ENCODE peak calls at places on chromosomes 7 and 10, in five cellular contexts. L, P, X, O and K are unnamed samples.

GRCh38 chr10:22253578-22253882 is 35.7 kb upstream of the EBLN1 start:
- DNase-seq in P (no peak), X (no peak), L (peak), O (no peak), K (no peak)

GRCh38 chr10:101441539-101442455 is 87.8 kb downstream of the BTRC start:
- DNase-seq in L (peak), P (peak), O (peak), X (no peak), K (no peak)

GRCh38 chr7:2567663-2568238 is 9.0 kb downstream of the IQCE start:
- DNase-seq in P (peak), L (peak), O (peak), X (no peak), K (peak)

GRCh38 chr10:84205049-84205852 is 10.9 kb downstream of the CDHR1 start:
- DNase-seq in X (peak), O (peak), L (peak), P (peak), K (peak)

GRCh38 chr7:71754828-71755227 is 622.9 kb downstream of the GALNT17 start:
- DNase-seq in P (no peak), L (no peak), O (no peak), X (no peak), K (no peak)

GRCh38 chr10:36416513-36416912 is 708.9 kb upstream of the ANKRD30A start:
- DNase-seq in L (no peak), O (no peak), P (no peak), X (no peak), K (no peak)

GRCh38 chr7:625376-625971 is 101.0 kb upstream of the DNAAF5 start:
- DNase-seq in P (no peak), L (no peak), X (no peak), O (no peak), K (no peak)

GRCh38 chr10:79451046-79451699 is 5.7 kb upstream of the ZCCHC24 start:
- DNase-seq in X (no peak), P (no peak), L (no peak), O (no peak), K (no peak)

GRCh38 chr10:91909178-91909677 is at the start of gene FGFBP3:
- DNase-seq in X (no peak), O (peak), P (peak), L (peak), K (no peak)

GRCh38 chr10:131620904-131621303 is 279.9 kb upstream of the PPP2R2D start:
- DNase-seq in X (no peak), O (no peak), P (no peak), L (no peak), K (no peak)

GRCh38 chr7:29299986-29300609 is 105.5 kb downstream of the CHN2 start:
- DNase-seq in X (no peak), O (no peak), P (no peak), L (no peak), K (no peak)

GRCh38 chr10:3363316-3364070 is 190.9 kb upstream of the PITRM1 start:
- DNase-seq in P (no peak), L (no peak), X (no peak), O (no peak), K (no peak)

GRCh38 chr7:46091071-46091470 is 170.0 kb upstream of the IGFBP3 start:
- DNase-seq in P (no peak), O (no peak), X (no peak), L (no peak), K (no peak)

DNA sequence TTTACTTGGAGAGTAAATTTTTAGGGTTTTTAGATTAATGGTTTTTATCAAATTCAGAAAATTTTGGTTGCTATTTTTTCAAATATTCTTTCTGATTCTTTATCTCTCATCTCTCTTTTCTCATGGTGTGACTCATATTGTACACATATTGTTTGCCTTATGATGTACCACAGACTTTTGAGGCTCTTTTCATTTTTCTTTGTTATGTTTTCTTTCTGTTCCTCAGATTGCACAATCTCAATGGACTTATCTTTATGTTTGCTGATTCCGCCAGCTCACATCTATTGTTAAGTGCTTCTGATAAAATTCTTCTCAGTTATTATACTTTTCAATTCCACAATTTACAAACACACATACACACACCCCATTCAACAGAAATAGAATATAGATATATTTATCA is 168.2 kb upstream of the IGFBP3 start:
- DNase-seq in L (no peak), O (no peak), X (no peak), P (no peak), K (no peak)
- TF ChIP-seq ATF2 in L (no peak), O (no peak), X (no peak), P (no peak), K (no peak)

GRCh38 chr10:112446855-112447691 is at the start of the genes VTI1A and ZDHHC6:
- DNase-seq in X (peak), O (peak), L (peak), P (peak), K (peak)

GRCh38 chr10:112448903-112449302 is 1.9 kb downstream of the VTI1A start:
- DNase-seq in L (no peak), P (no peak), X (no peak), O (no peak), K (no peak)

GRCh38 chr10:112441520-112441919 is 5.2 kb downstream of the ZDHHC6 start:
- DNase-seq in X (no peak), P (no peak), O (no peak), L (no peak), K (no peak)

GRCh38 chr10:112442063-112442462 is 4.7 kb downstream of the ZDHHC6 start:
- DNase-seq in L (no peak), O (no peak), P (no peak), X (no peak), K (no peak)

DNA sequence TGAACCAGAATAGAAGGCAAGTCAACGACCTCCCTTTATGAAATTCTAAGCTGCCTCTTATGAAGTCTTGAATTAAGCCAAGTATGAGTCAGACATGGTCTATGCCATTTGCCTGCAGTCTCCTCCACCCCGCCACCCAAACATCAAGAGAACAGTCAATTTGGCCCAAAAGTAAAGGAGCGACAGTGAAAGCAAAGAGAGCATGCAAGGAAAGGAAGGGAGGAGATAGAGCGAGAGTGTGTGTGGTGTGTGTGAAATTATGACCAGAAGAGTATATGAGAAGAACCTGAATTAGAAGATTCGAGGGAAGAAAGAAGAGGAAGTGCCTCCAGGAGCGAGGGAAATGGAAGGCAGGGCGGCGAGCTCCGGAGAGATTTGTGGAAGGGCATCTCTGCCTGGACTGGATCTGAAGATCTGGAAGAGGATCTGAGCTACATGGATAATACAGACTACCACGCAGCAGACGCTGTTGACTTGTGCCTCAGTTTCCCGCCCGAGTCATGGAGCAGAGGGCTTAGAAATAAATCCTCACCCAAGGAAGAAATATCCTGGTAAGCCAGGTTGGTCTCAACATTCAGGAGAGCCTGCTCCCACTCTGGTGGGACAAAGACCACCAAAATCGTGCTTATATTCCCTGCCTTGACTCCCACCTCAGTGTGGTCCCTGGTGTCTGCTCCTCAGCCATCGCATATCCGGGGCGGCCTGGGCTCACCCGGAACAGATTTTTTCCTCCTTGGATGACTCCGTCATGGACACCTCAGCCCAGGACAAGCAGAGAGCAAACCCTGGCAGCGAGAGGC is 459 bp downstream of the ZDHHC6 start:
- DNase-seq in L (no peak), O (no peak), P (peak), X (no peak), K (no peak)
- TF ChIP-seq ATF2 in L (no peak), O (no peak), P (no peak), X (no peak), K (no peak)

DNA sequence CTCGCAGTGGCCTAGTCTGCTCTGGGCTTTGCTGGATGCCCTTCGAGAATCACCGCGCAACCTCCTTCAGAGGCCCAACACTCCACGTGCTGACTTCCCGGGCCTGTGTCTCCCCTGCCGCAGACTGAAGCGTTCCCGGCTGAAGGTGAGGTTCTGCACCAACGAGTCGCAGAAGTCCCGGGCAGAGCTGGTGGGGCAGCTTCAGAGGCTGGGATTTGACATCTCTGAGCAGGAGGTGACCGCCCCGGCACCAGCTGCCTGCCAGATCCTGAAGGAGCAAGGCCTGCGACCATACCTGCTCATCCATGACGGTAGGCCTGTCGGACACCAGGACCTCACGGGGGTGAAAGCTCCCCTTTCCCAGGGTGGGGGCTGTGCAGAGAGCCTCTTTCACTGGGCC is 22.4 kb downstream of the LHPP start:
- DNase-seq in X (no peak), O (no peak), L (no peak), P (no peak), K (no peak)
- TF ChIP-seq ATF2 in X (no peak), O (no peak), L (no peak), P (no peak), K (no peak)

GRCh38 chr7:39421251-39421650 is 145.0 kb upstream of the YAE1 start:
- DNase-seq in O (no peak), P (no peak), X (no peak), L (no peak), K (no peak)

GRCh38 chr7:39416866-39417265 is 149.3 kb upstream of the YAE1 start:
- DNase-seq in O (no peak), L (no peak), P (no peak), X (no peak), K (no peak)

GRCh38 chr7:39417642-39418041 is 148.6 kb upstream of the YAE1 start:
- DNase-seq in O (no peak), X (no peak), L (no peak), P (no peak), K (no peak)

GRCh38 chr7:39421661-39422060 is 144.5 kb upstream of the YAE1 start:
- DNase-seq in L (no peak), O (no peak), P (no peak), X (no peak), K (no peak)
- TF ChIP-seq ATF2 in L (no peak), O (no peak), P (no peak), X (no peak), K (no peak)

GRCh38 chr7:104524836-104525235 is 196.4 kb downstream of the LHFPL3 start:
- DNase-seq in O (no peak), P (no peak), X (no peak), L (no peak), K (no peak)

GRCh38 chr7:104528142-104528541 is 199.7 kb downstream of the LHFPL3 start:
- DNase-seq in P (no peak), L (no peak), O (no peak), X (no peak), K (no peak)

GRCh38 chr7:104529567-104529966 is 201.2 kb downstream of the LHFPL3 start:
- DNase-seq in O (no peak), X (no peak), P (no peak), L (no peak), K (no peak)

GRCh38 chr7:104534149-104534548 is 205.7 kb downstream of the LHFPL3 start:
- DNase-seq in L (no peak), O (no peak), X (no peak), P (no peak), K (no peak)

DNA sequence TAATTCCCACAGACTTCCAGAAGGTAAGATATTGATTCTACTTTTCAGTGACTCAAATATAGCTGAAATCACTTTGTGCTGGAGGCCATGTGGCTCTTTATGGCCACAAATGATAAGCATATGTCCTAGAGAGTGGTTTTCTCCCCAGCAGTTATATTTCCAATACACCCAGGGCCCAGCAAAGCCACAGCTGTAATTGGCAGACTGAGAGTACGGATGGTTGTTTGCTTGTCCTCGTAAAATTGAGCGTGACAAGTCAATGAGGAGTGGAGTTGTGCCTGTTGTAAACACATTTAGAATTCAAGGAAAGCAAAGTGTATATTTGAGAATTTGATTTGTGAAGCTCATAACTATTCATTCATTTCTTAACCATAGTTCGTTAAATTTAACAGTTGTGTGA is 201.8 kb downstream of the LHFPL3 start:
- DNase-seq in X (no peak), P (no peak), L (no peak), O (no peak), K (no peak)
- TF ChIP-seq ATF2 in X (no peak), P (no peak), L (no peak), O (no peak), K (no peak)

DNA sequence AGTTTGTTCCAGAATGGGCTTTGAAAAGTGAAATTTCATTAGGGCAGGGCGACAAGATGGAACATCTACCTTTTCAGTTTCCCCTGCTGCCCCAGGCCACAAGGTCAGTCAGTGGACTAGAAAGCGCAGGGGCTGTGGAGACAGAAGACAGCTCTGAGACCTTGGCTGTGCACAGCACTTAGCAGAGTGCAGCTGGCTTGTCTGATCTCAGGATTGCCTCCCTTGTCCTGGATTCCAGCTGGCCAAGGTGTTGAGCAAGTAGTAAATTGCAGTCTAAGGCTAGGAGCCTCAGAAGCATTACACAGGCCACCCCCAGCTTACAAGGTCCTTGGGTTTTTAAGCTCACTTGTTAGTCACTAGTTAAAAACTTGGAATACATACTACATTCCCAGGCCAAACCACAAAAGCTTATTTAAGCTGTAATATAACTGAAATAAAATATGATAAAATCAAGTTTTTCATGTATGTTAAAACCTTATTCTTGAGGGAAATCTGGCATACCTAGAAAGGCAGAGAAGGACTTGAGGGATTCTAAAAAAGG is 67.3 kb upstream of the NPY start:
- DNase-seq in X (no peak), P (no peak), L (no peak), O (no peak), K (no peak)
- TF ChIP-seq ATF2 in X (no peak), P (no peak), L (no peak), O (no peak), K (no peak)